ENCODE peak calls at places on chromosome 10, in four cellular contexts. C, N, U and B are unnamed samples.

GRCh38 chr10:72819053-72819452 is 74.5 kb upstream of the OIT3 start:
- DNase-seq in C (no peak), N (no peak), U (no peak), B (no peak)

GRCh38 chr10:78203915-78204818 is 170.5 kb downstream of the RPS24 start:
- DNase-seq in C (no peak), N (no peak), U (no peak), B (peak; percentile 87)

GRCh38 chr10:3926268-3926667 is 141.3 kb upstream of the KLF6 start:
- DNase-seq in C (no peak), N (no peak), U (no peak), B (no peak)

GRCh38 chr10:121553455-121553854 is 44.8 kb downstream of the FGFR2 start:
- DNase-seq in C (no peak), N (no peak), U (no peak), B (no peak)

GRCh38 chr10:86179143-86179505 is 187.5 kb downstream of the GRID1 start:
- DNase-seq in C (no peak), N (no peak), U (no peak), B (no peak)

GRCh38 chr10:75994332-75995040 is 563.1 kb downstream of the LRMDA start:
- DNase-seq in C (no peak), N (no peak), U (no peak), B (no peak)

GRCh38 chr10:80322158-80322557 is 32.7 kb upstream of the MAT1A start:
- DNase-seq in C (no peak), N (no peak), U (no peak), B (no peak)

GRCh38 chr10:11849272-11849671 is 26.1 kb downstream of the PROSER2 start:
- DNase-seq in C (no peak), N (no peak), U (no peak), B (no peak)

GRCh38 chr10:88209837-88210552 is 346.6 kb downstream of the PTEN start:
- DNase-seq in C (no peak), N (no peak), U (no peak), B (no peak)

GRCh38 chr10:127196227-127196954 is at the start of gene INSYN2A:
- DNase-seq in C (no peak), N (peak; percentile 67), U (no peak), B (peak; percentile 78)

GRCh38 chr10:75616874-75617478 is 185.6 kb downstream of the LRMDA start:
- DNase-seq in C (no peak), N (no peak), U (no peak), B (no peak)

GRCh38 chr10:64385355-64385754 is 864.2 kb downstream of the REEP3 start:
- DNase-seq in C (no peak), N (peak; percentile 25), U (no peak), B (no peak)

GRCh38 chr10:44992732-44993225 is 7.9 kb upstream of the ZNF22 start:
- DNase-seq in C (no peak), N (no peak), U (no peak), B (no peak)

GRCh38 chr10:35633006-35633980 is 8.8 kb downstream of the FZD8 start:
- DNase-seq in C (no peak), N (no peak), U (no peak), B (no peak)

GRCh38 chr10:122126763-122127659 is 138.0 kb downstream of the TACC2 start:
- DNase-seq in C (no peak), N (no peak), U (no peak), B (no peak)

GRCh38 chr10:97714401-97715258 is 1.1 kb downstream of the MARVELD1 start:
- DNase-seq in C (no peak), N (peak; percentile 75), U (peak; percentile 31), B (peak; percentile 80)

GRCh38 chr10:29140991-29141390 is 147.9 kb upstream of the LYZL1 start:
- DNase-seq in C (no peak), N (no peak), U (no peak), B (no peak)

GRCh38 chr10:97188234-97188847 is 2.6 kb upstream of the SLIT1 start:
- DNase-seq in C (no peak), N (no peak), U (no peak), B (no peak)

GRCh38 chr10:91724933-91725332 is 73.3 kb upstream of the TNKS2 start:
- DNase-seq in C (no peak), N (no peak), U (no peak), B (no peak)
- TF ChIP-seq TEAD4 in C (no peak), N (no peak), U (no peak), B (no peak)

DNA sequence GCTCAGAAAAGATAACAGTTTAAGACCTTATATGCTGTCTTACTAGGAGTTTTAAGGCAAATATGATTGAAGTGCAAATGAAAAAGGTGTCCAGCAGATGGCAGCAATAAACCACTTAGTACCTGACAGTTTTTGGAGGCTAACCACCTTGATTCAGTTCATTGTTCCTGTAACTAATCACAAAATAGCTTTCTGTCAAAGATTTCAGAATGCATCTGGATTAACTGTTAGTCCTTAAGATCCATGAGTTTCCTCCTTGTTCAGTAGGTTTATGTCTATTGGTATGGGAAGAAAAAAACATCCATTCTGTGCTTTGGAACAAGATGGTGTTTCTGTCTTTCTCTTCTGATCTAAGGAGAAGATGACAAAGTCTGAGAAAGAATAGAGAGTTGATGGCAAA is 46.6 kb downstream of the CCSER2 start:
- DNase-seq in C (no peak), N (peak; percentile 23), U (peak; percentile 43), B (peak; percentile 29)
- TF ChIP-seq TEAD4 in C (no peak), N (no peak), U (no peak), B (no peak)

DNA sequence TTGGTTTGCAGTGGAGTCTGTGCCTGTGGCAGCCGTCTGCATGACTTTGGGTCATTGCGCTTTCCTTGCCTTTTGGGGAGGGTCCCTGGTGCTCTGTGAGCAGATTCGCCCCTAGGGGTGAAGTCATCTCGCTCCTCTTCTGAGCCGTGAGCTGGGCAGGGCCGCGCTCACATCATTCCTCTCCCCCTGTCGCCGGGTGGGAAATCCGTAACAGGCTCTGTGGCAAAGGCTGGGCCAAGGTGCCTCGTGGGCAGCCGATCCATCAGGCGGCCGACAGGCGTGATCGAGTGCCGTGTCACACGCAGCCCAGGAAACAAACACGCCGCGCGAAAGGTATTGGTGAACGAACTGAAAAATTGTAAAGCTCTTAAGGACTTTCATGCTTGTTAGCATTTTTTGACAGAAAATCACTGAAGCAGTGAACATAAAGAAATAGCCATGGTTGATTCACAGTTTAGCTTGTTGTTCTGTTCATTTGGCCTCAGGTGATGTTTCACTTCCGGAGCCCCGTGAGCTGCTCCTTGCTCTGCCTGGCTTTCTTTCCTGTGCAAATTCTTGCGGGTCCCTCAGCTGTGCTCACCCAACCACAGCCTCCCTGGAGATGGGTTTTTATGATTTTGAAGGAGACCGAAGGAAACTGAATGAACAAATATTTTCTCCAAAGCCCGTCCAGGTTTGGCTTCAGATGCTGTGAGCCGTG is 122.1 kb downstream of the NKX6-2 start:
- DNase-seq in C (no peak), N (no peak), U (no peak), B (no peak)
- TF ChIP-seq TEAD4 in C (no peak), N (no peak), U (no peak), B (no peak)

DNA sequence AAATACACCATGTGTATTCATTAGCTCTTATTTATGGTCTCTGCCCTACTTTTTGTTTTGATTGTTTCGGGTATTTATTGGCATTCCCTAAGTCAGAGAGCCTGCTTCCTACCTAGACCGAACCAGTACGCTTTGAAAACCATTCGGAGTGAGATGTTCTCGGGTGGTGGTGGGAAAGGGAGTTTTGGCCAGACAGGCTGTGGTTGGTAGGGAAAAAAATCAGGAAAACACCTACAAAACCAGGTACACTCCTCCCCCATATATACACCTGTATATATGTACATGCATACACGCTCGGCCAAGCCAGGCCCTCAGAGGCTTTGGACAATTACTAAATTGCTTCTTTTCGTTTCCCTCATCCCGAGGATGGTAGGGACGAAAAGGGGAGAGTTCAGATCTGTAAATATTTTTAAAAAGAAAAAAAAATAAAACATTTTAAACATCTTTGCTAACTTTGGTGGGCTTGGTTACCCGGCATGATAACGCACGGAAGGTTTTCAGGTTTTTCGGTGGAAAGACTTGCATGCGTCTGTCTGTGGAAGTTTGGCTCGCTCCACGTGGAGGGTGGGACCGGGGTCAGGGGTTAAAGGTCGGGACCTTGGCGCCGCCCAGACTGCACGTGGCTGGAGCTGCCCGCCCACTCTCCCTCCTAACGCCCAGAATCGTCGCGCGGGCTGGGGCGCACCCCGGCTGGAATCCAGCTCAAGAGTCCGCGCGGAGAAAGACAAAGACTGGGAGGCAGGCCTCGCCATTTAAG is 2.5 kb downstream of the HMX2 start:
- DNase-seq in C (no peak), N (no peak), U (no peak), B (no peak)
- TF ChIP-seq TEAD4 in C (no peak), N (no peak), U (no peak), B (no peak)

GRCh38 chr10:16545126-16545736 is 23.6 kb upstream of the C1QL3 start:
- DNase-seq in C (no peak), N (no peak), U (peak; percentile 26), B (peak; percentile 50)
- TF ChIP-seq TEAD4 in C (no peak), N (no peak), U (no peak), B (no peak)

GRCh38 chr10:110682348-110682747 is 38.2 kb downstream of the RBM20 start:
- DNase-seq in C (no peak), N (no peak), U (no peak), B (no peak)
- TF ChIP-seq TEAD4 in C (no peak), N (no peak), U (no peak), B (no peak)

GRCh38 chr10:104208730-104209129 is 23.4 kb downstream of the CFAP43 start:
- DNase-seq in C (no peak), N (no peak), U (no peak), B (no peak)

GRCh38 chr10:104209575-104210198 is 22.5 kb downstream of the CFAP43 start:
- DNase-seq in C (no peak), N (peak; percentile 50), U (peak; percentile 37), B (peak; percentile 67)
- TF ChIP-seq TEAD4 in C (no peak), N (no peak), U (no peak), B (no peak)